ENCODE peak calls at places on chromosomes 12 and 14, in seven cellular contexts. F is foreskin fibroblast, J is H9, C is GM13977, O is ascending aorta, L is fibroblast of the aortic adventitia, P is GM23338. I is an unnamed sample.
A peak's percentile ranks its signal among the peaks of the same experiment; 100 is the strongest.

GRCh38 chr12:88575361-88575959 is 4.8 kb downstream of the KITLG start:
- DNase-seq in F (peak; percentile 36), J (no peak), C (no peak), O (no peak), L (no peak), P (no peak), I (no peak)

GRCh38 chr12:9039397-9039977 is 50.1 kb downstream of the KLRG1 start:
- DNase-seq in F (peak; percentile 57), J (no peak), C (peak; percentile 70), O (no peak), L (peak; percentile 60), P (peak; percentile 79), I (peak; percentile 76)

GRCh38 chr14:60327447-60328331 is 78.7 kb downstream of the PPM1A start:
- DNase-seq in F (peak; percentile 46), J (peak; percentile 51), C (peak; percentile 74), O (no peak), L (no peak), P (peak; percentile 69), I (peak; percentile 71)

GRCh38 chr14:74048291-74048690 is 29.1 kb downstream of the BBOF1 start:
- DNase-seq in F (no peak), J (peak; percentile 51), C (no peak), O (no peak), L (no peak), P (peak; percentile 73), I (no peak)

GRCh38 chr12:111925171-111925570 is 83.1 kb downstream of the MAPKAPK5 start:
- DNase-seq in F (no peak), J (no peak), C (no peak), O (no peak), L (no peak), P (no peak), I (no peak)

GRCh38 chr12:117417004-117417403 is 55.6 kb upstream of the NOS1 start:
- DNase-seq in F (no peak), J (no peak), C (no peak), O (no peak), L (no peak), P (no peak), I (no peak)

GRCh38 chr14:58668848-58669480 is 31.2 kb downstream of the DACT1 start:
- DNase-seq in F (no peak), J (no peak), C (no peak), O (no peak), L (no peak), P (no peak), I (no peak)

GRCh38 chr12:29591140-29592020 is 93.9 kb upstream of the OVCH1 start:
- DNase-seq in F (peak; percentile 64), J (peak; percentile 78), C (no peak), O (no peak), L (peak; percentile 62), P (peak; percentile 77), I (no peak)

GRCh38 chr12:53176750-53177149 is 3.8 kb upstream of the ZNF740 start:
- DNase-seq in F (no peak), J (peak; percentile 4), C (no peak), O (no peak), L (no peak), P (no peak), I (no peak)

GRCh38 chr12:3150820-3151590 is 73.8 kb downstream of the TSPAN9 start:
- DNase-seq in F (peak; percentile 37), J (peak; percentile 61), C (no peak), O (no peak), L (peak; percentile 69), P (peak; percentile 63), I (no peak)

GRCh38 chr14:68688872-68689371 is 103.9 kb downstream of the ZFP36L1 start:
- DNase-seq in F (peak; percentile 80), J (no peak), C (no peak), O (no peak), L (peak; percentile 81), P (peak; percentile 28), I (no peak)

GRCh38 chr14:35600253-35600652 is 66.3 kb downstream of the INSM2 start:
- DNase-seq in F (no peak), J (no peak), C (no peak), O (no peak), L (no peak), P (no peak), I (no peak)

GRCh38 chr14:39731912-39732311 is 299.7 kb upstream of the FBXO33 start:
- DNase-seq in F (no peak), J (no peak), C (no peak), O (no peak), L (no peak), P (peak; percentile 60), I (no peak)

GRCh38 chr14:101076451-101077220 is 173.1 kb upstream of the RTL1 start:
- DNase-seq in F (no peak), J (no peak), C (no peak), O (no peak), L (no peak), P (no peak), I (no peak)

GRCh38 chr12:106149096-106149784 is 10.5 kb upstream of the NUAK1 start:
- DNase-seq in F (peak; percentile 58), J (peak; percentile 58), C (no peak), O (no peak), L (peak; percentile 40), P (peak; percentile 69), I (no peak)

GRCh38 chr12:94553130-94553519 is 93.5 kb upstream of the CEP83 start:
- DNase-seq in F (peak; percentile 85), J (no peak), C (no peak), O (no peak), L (peak; percentile 88), P (no peak), I (no peak)

GRCh38 chr12:16158018-16158417 is 119.5 kb downstream of the SLC15A5 start:
- DNase-seq in F (no peak), J (no peak), C (no peak), O (no peak), L (peak; percentile 2), P (no peak), I (no peak)

GRCh38 chr14:75495882-75496281 is 26.4 kb upstream of the BATF start:
- DNase-seq in F (no peak), J (no peak), C (no peak), O (no peak), L (no peak), P (no peak), I (no peak)

GRCh38 chr14:21343035-21343794 is 40.6 kb downstream of the SUPT16H start:
- DNase-seq in F (no peak), J (no peak), C (no peak), O (no peak), L (no peak), P (no peak), I (no peak)

GRCh38 chr14:52918486-52918885 is 32.4 kb downstream of the FERMT2 start:
- DNase-seq in F (peak; percentile 80), J (no peak), C (peak; percentile 65), O (no peak), L (peak; percentile 50), P (no peak), I (peak; percentile 55)

GRCh38 chr14:101954501-101954900 is 9.9 kb upstream of the DYNC1H1 start:
- DNase-seq in F (no peak), J (no peak), C (no peak), O (no peak), L (no peak), P (no peak), I (no peak)

GRCh38 chr12:20460956-20461355 is 92.6 kb downstream of the PDE3A start:
- DNase-seq in F (no peak), J (no peak), C (no peak), O (no peak), L (no peak), P (no peak), I (no peak)

GRCh38 chr14:68695326-68695768 is 97.5 kb downstream of the ZFP36L1 start:
- DNase-seq in F (peak; percentile 99), J (no peak), C (peak; percentile 92), O (peak; percentile 56), L (peak; percentile 100), P (no peak), I (peak; percentile 92)

GRCh38 chr12:118682656-118683055 is 298.7 kb upstream of the SRRM4 start:
- DNase-seq in F (no peak), J (no peak), C (peak; percentile 26), O (no peak), L (no peak), P (no peak), I (peak; percentile 26)

GRCh38 chr12:132075026-132075713 is 68.9 kb downstream of the DDX51 start:
- DNase-seq in F (peak; percentile 19), J (no peak), C (no peak), O (no peak), L (no peak), P (peak; percentile 77), I (no peak)

GRCh38 chr12:608921-609320 is 54.3 kb downstream of the NINJ2 start:
- DNase-seq in F (no peak), J (no peak), C (no peak), O (no peak), L (no peak), P (no peak), I (no peak)

GRCh38 chr12:8513203-8513602 is at the start of gene CLEC4D:
- DNase-seq in F (no peak), J (no peak), C (no peak), O (no peak), L (no peak), P (no peak), I (no peak)

DNA sequence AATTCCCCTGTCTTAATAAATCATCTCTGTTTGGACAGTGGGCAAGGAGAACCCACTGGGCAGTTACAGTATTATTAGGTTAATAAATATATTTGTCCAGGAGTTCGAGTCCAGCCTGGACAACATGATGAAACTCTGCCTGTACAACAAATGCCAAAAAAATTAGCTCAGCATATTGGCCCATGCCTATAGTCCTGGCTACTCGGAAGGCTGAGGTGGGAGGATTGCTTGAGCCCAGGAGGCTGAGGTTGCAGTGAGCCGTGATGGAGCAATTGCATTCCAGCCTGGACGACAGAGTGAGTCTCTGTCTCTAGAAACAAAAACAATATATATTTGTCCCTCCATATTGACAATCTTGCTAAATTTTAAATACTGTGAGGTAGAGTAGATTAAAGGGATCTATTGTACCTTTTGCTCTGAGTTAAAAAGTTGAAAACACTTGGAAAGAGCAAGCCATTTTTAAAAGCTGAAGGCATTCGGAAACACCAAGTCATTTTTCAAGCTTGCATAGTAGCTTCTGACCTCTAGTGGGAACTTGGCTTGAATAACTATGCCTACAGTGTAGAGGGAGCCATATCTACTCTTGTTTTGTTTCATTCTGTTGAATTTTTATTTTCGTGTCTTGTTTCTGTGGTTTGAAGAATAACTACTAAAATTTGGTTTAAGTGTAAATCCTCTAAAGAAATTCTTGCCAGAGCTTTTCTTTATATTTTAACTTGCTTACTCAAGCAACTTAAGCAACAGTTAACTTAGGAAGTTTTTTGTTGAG is 14.6 kb upstream of the EEA1 start:
- DNase-seq in F (no peak), J (no peak), C (no peak), O (no peak), L (peak; percentile 83), P (peak; percentile 50), I (no peak)
- TF ChIP-seq CTCF in F (no peak), J (peak; percentile 24), C (peak; percentile 24), O (no peak), L (peak; percentile 35), P (peak; percentile 44), I (peak; percentile 6)

GRCh38 chr12:125332900-125333299 is 267.7 kb downstream of the AACS start:
- DNase-seq in F (no peak), J (peak; percentile 67), C (no peak), O (no peak), L (no peak), P (peak; percentile 77), I (no peak)
- TF ChIP-seq CTCF in F (no peak), J (peak; percentile 72), C (peak; percentile 32), O (no peak), L (no peak), P (peak; percentile 77), I (no peak)

GRCh38 chr14:103613517-103613916 is 15.5 kb upstream of the KLC1 start:
- DNase-seq in F (peak; percentile 43), J (no peak), C (peak; percentile 14), O (no peak), L (peak; percentile 27), P (no peak), I (no peak)
- TF ChIP-seq CTCF in F (peak; percentile 33), J (no peak), C (peak; percentile 44), O (peak; percentile 29), L (peak; percentile 39), P (no peak), I (no peak)

GRCh38 chr12:85920324-85920947 is 46.3 kb downstream of the NTS start:
- DNase-seq in F (peak; percentile 23), J (no peak), C (peak; percentile 20), O (no peak), L (peak; percentile 53), P (peak; percentile 73), I (peak; percentile 23)
- TF ChIP-seq CTCF in F (peak; percentile 48), J (peak; percentile 78), C (peak; percentile 56), O (peak; percentile 48), L (peak; percentile 48), P (no peak), I (peak; percentile 49)